ENCODE peak calls at places on chromosome 12, in five cellular contexts. O is substantia nigra; E is NCI-H1092 treated with DMSO at 0.1 percent for 48 hours; H is GM03348; C is stimulated activated CD4-positive, alpha-beta T cell treated with anti-CD3 and anti-CD28 coated beads, Interleukin-1b, Interleukin-23, amount 100 ng/mL, for 1 hour. T is an unnamed sample.

GRCh38 chr12:131929530-131930456 is 717 bp downstream of the PUS1 start:
- DNase-seq in H (peak), E (no peak), O (no peak), C (no peak), T (peak)

GRCh38 chr12:55723516-55724225 is 3.5 kb downstream of the RDH5 start:
- DNase-seq in H (no peak), C (no peak), O (no peak), E (no peak), T (peak)

GRCh38 chr12:63909746-63910145 is 65.2 kb downstream of the SRGAP1 start:
- DNase-seq in E (no peak), C (no peak), O (no peak), H (no peak), T (no peak)

GRCh38 chr12:6606331-6607131 is 648 bp downstream of the CHD4 start:
- DNase-seq in H (peak), E (no peak), C (peak), O (no peak), T (peak)

GRCh38 chr12:50785406-50785805 is 21.5 kb downstream of the ATF1 start:
- DNase-seq in C (no peak), H (no peak), O (no peak), E (no peak), T (no peak)

GRCh38 chr12:26052652-26053051 is 72.2 kb downstream of the BHLHE41 start:
- DNase-seq in C (no peak), H (no peak), O (no peak), E (no peak), T (no peak)

GRCh38 chr12:77679701-77680100 is 151.0 kb upstream of the NAV3 start:
- DNase-seq in H (no peak), O (no peak), E (no peak), C (no peak), T (no peak)

GRCh38 chr12:7060353-7060954 is at the start of gene C1S:
- DNase-seq in O (no peak), H (peak), C (no peak), E (peak), T (peak)

GRCh38 chr12:107761502-107761904 is 566 bp upstream of the PRDM4 start:
- DNase-seq in C (no peak), H (no peak), E (peak), O (no peak), T (peak)

GRCh38 chr12:6112004-6112403 is 12.5 kb downstream of the VWF start:
- DNase-seq in E (no peak), O (no peak), C (no peak), H (no peak), T (no peak)

GRCh38 chr12:50707396-50707795 is 56.5 kb upstream of the ATF1 start:
- DNase-seq in H (no peak), C (no peak), O (no peak), E (no peak), T (no peak)

GRCh38 chr12:43444940-43445564 is 107.0 kb downstream of the ADAMTS20 start:
- DNase-seq in C (peak), H (peak), E (no peak), O (no peak), T (peak)